ENCODE peak calls at places on chromosomes 4 and X, in ten cellular contexts. S, F, N, E, L, K, D, G, T and V are unnamed samples.

GRCh38 chr4:183478123-183478522 is 26.7 kb upstream of the ING2 start:
- DNase-seq in F (no peak), T (no peak), E (no peak), L (no peak), G (no peak), D (no peak), N (no peak), K (no peak), S (no peak), V (no peak)

GRCh38 chr4:127632420-127633403 is at the start of gene INTU:
- DNase-seq in S (peak), D (peak), E (peak), N (peak), F (peak), K (peak), T (peak), G (peak), L (peak), V (peak)

GRCh38 chrX:47563801-47564315 is 2.9 kb downstream of the ARAF start:
- DNase-seq in T (no peak), L (no peak), G (no peak), E (no peak), F (no peak), S (no peak), D (no peak), N (no peak), K (no peak), V (no peak)

GRCh38 chrX:153539171-153539978 is 21.9 kb downstream of the ATP2B3 start:
- DNase-seq in D (peak), T (peak), E (peak), F (peak), L (peak), K (peak), G (peak), N (peak), S (peak), V (peak)

GRCh38 chrX:112738347-112739033 is 58.8 kb upstream of the LHFPL1 start:
- DNase-seq in N (no peak), F (peak), E (no peak), T (no peak), K (no peak), L (no peak), S (no peak), G (no peak), D (no peak), V (no peak)

GRCh38 chrX:154349979-154350378 is 24.5 kb downstream of the FLNA start:
- DNase-seq in S (no peak), N (no peak), D (peak), E (no peak), G (no peak), K (no peak), F (no peak), L (no peak), T (no peak), V (no peak)

GRCh38 chrX:18640686-18641085 is 31.2 kb downstream of the RS1 start:
- DNase-seq in D (no peak), S (no peak), G (peak), E (peak), K (peak), N (no peak), L (no peak), F (no peak), T (peak), V (no peak)

GRCh38 chr4:82715731-82716617 is 82.6 kb downstream of the SCD5 start:
- DNase-seq in N (no peak), D (no peak), T (peak), E (no peak), F (no peak), K (no peak), S (no peak), L (no peak), G (peak), V (no peak)

GRCh38 chr4:52877006-52877405 is 14.9 kb downstream of the RASL11B start:
- DNase-seq in F (no peak), E (no peak), D (no peak), N (no peak), G (peak), T (no peak), S (no peak), K (no peak), L (peak), V (no peak)

GRCh38 chrX:130775849-130776248 is 127.2 kb downstream of the ENOX2 start:
- DNase-seq in D (no peak), S (no peak), F (no peak), T (no peak), N (no peak), L (no peak), G (no peak), E (no peak), K (no peak), V (no peak)

GRCh38 chr4:3401436-3402171 is 40.2 kb upstream of the HGFAC start:
- DNase-seq in L (no peak), D (no peak), T (no peak), F (no peak), S (peak), N (no peak), K (peak), G (no peak), E (no peak), V (no peak)

GRCh38 chr4:187000281-187000680 is 276.6 kb upstream of the FAT1 start:
- DNase-seq in N (no peak), E (no peak), L (no peak), S (no peak), F (no peak), D (no peak), K (no peak), T (peak), G (no peak), V (no peak)

GRCh38 chrX:53682885-53683555 is 3.5 kb downstream of the HUWE1 start:
- DNase-seq in N (peak), G (peak), K (no peak), F (no peak), D (no peak), T (peak), L (no peak), E (peak), S (peak), V (peak)

GRCh38 chr4:3437582-3437936 is 4.2 kb upstream of the HGFAC start:
- DNase-seq in D (no peak), T (no peak), S (no peak), L (no peak), F (no peak), N (no peak), K (no peak), G (no peak), E (no peak), V (no peak)

GRCh38 chr4:153374471-153374870 is 30.0 kb downstream of the MND1 start:
- DNase-seq in E (no peak), G (no peak), F (no peak), L (no peak), K (no peak), T (peak), D (no peak), S (no peak), N (no peak), V (no peak)

GRCh38 chr4:187387709-187388108 is 607.9 kb upstream of the ZFP42 start:
- DNase-seq in G (no peak), E (no peak), L (no peak), D (no peak), F (no peak), K (no peak), N (no peak), T (peak), S (no peak), V (no peak)

GRCh38 chrX:24145340-24146186 is 4.0 kb upstream of the ZFX start:
- DNase-seq in K (no peak), E (no peak), F (no peak), N (no peak), T (no peak), D (no peak), G (no peak), L (no peak), S (peak), V (no peak)

GRCh38 chrX:19382500-19383145 is 38.9 kb downstream of the PDHA1 start:
- DNase-seq in L (peak), E (peak), T (peak), S (peak), G (peak), K (peak), F (peak), N (no peak), D (no peak), V (peak)

GRCh38 chrX:47193475-47194241 is at the start of gene UBA1:
- DNase-seq in N (peak), L (peak), G (peak), F (peak), E (peak), S (peak), T (peak), D (peak), K (peak), V (peak)

GRCh38 chr4:150418757-150419410 is 163.1 kb upstream of the MAB21L2 start:
- DNase-seq in T (no peak), K (no peak), F (no peak), S (no peak), D (no peak), N (no peak), L (no peak), G (no peak), E (peak), V (no peak)

GRCh38 chr4:51894246-51894645 is 51.3 kb downstream of the DCUN1D4 start:
- DNase-seq in N (no peak), K (no peak), G (no peak), D (no peak), F (no peak), E (no peak), T (peak), L (no peak), S (peak), V (no peak)

GRCh38 chr4:113293673-113294072 is 244.2 kb downstream of the ANK2 start:
- DNase-seq in G (no peak), D (no peak), L (no peak), N (no peak), S (peak), T (peak), F (no peak), K (no peak), E (peak), V (no peak)
- TF ChIP-seq CTCF in G (no peak), D (no peak), L (no peak), N (peak), S (peak), T (peak), F (no peak), K (no peak), E (peak), V (no peak)

DNA sequence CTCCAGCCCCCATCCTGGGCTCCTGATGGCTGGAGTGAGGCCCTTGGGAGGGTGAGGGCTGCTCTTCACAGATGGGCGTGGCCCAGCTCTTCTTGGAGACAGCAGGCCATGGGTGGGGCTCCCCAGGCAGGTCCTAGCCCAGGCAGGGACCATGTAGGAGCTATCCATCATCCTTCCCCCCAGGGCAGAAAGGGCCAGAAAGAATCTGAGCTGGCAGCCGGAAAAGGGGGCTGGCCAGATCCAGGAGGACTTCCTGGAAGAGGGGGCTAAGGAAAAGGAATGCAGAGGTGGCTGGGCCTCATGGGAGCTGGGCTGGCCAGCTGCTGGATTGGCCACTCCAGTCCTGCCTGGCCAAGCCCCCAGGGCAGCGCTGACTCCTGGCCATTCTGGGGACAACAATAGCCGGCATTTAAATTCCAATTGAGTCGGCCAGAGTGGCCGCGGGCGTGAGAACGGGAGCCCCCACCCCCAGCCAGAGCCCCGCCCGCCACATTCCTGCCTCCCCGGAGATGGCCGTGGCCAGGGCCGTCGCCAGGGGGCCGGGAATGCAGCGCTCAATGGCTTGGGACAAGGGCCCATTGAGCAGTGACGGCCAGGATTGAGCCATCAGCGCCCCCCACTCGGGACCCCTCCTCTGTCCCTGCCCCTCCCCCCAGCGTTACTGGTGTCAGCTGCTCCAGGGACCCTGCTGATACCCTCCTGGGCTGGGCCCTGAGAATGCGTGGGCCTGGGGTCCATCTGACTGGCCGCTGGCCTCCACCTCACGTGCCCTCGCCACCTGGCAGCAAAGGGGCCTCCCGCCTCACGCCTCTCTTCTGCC is 15.1 kb upstream of the FGFR3 start:
- DNase-seq in N (no peak), G (peak), K (no peak), T (peak), E (peak), F (no peak), L (no peak), D (no peak), S (peak), V (no peak)
- TF ChIP-seq CTCF in N (no peak), G (peak), K (no peak), T (peak), E (peak), F (no peak), L (no peak), D (no peak), S (no peak), V (no peak)

GRCh38 chrX:40127052-40127451 is 29.3 kb upstream of the BCOR start:
- DNase-seq in G (no peak), D (no peak), F (no peak), T (no peak), L (no peak), N (no peak), S (no peak), E (no peak), K (no peak), V (no peak)
- TF ChIP-seq CTCF in G (no peak), D (no peak), F (no peak), T (no peak), L (no peak), N (no peak), S (no peak), E (no peak), K (no peak), V (no peak)

GRCh38 chr4:138095378-138095777 is 146.8 kb downstream of the SLC7A11 start:
- DNase-seq in D (no peak), F (no peak), K (no peak), S (no peak), N (no peak), E (no peak), L (no peak), G (no peak), T (no peak), V (no peak)

GRCh38 chr4:138088449-138089208 is 153.5 kb downstream of the SLC7A11 start:
- DNase-seq in T (no peak), N (no peak), F (no peak), D (no peak), K (peak), G (no peak), L (no peak), S (no peak), E (no peak), V (no peak)

GRCh38 chr4:138090145-138090917 is 151.8 kb downstream of the SLC7A11 start:
- DNase-seq in S (peak), F (peak), T (peak), G (peak), N (no peak), D (no peak), E (peak), K (no peak), L (peak), V (peak)

GRCh38 chr4:138090918-138091659 is 151.1 kb downstream of the SLC7A11 start:
- DNase-seq in E (no peak), D (no peak), N (no peak), L (no peak), K (no peak), F (no peak), S (no peak), T (no peak), G (no peak), V (no peak)

GRCh38 chr4:138092060-138092459 is 150.1 kb downstream of the SLC7A11 start:
- DNase-seq in D (no peak), L (no peak), S (no peak), G (no peak), F (no peak), N (no peak), K (no peak), E (no peak), T (no peak), V (no peak)
- TF ChIP-seq CTCF in D (no peak), L (no peak), S (no peak), G (peak), F (no peak), N (no peak), K (no peak), E (no peak), T (no peak), V (no peak)

GRCh38 chrX:71653344-71653743 is 14.0 kb upstream of the LOC101059915 start:
- DNase-seq in N (no peak), S (no peak), T (no peak), E (no peak), G (no peak), K (no peak), D (no peak), L (no peak), F (no peak), V (no peak)

GRCh38 chrX:71652405-71652804 is 14.9 kb upstream of the LOC101059915 start:
- DNase-seq in K (no peak), S (peak), E (peak), L (no peak), F (no peak), G (peak), T (peak), D (no peak), N (peak), V (no peak)

DNA sequence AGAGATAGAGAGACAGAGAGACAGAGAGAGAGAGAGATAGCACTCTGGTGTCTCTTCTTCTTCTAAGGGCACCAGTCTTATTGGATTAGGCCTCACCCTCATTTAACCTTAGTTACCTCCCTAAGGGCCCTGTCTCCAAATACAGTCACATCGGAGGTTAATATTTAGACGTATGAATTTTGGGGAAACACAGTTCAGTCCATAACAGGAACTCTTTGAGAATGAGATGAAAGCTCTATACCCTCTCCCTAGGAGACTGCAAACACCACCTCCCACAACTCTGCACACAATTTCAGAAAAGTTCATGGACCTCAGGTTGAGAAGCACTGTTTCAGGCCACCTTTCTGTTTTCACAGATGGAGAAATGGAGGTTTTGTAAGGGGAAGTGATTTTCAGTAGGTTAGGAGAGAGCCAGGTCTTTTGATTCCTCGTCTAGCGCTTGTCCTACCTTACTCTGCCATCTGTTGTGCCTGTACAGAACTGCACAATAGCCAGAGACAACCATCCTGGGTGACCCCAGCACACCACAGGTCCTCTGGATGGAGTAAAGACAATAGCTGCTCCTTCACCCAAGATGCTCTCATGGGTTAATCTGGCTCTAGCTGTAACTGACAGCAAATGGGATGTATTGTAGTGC is 16.9 kb upstream of the LOC101059915 start:
- DNase-seq in N (no peak), F (no peak), G (no peak), D (no peak), E (no peak), K (no peak), T (no peak), S (no peak), L (no peak), V (no peak)
- TF ChIP-seq CTCF in N (no peak), F (peak), G (peak), D (no peak), E (no peak), K (peak), T (no peak), S (no peak), L (peak), V (peak)

GRCh38 chrX:26651755-26652154 is 435.8 kb downstream of the MAGEB5 start:
- DNase-seq in S (no peak), D (no peak), K (no peak), G (no peak), E (no peak), L (no peak), N (no peak), F (no peak), T (no peak), V (no peak)
- TF ChIP-seq CTCF in S (no peak), D (no peak), K (no peak), G (peak), E (no peak), L (no peak), N (no peak), F (peak), T (peak), V (peak)